ENCODE peak calls at places on chromosomes 3 and 15, in six cellular contexts. One of them, this sample, is unnamed.

GRCh38 chr3:153673853-153674252 is 447.3 kb upstream of the ARHGEF26 start:
- ATAC-seq in activated T-cell treated with anti-CD3 and anti-CD28 coated beads, Interleukin-2, amount 50 U/mL, for 72 hours: peak
- ATAC-seq in activated CD8-positive, alpha-beta memory T cell treated with anti-CD3 and anti-CD28 coated beads, Interleukin-2, amount 10 ng/mL, durations not matched to agents 7 days and 5 days: peak
- ATAC-seq in left lung: no peak
- ATAC-seq in activated naive CD8-positive, alpha-beta T cell treated with anti-CD3 and anti-CD28 coated beads, Interleukin-2, amount 10 ng/mL, durations not matched to agents 7 days and 5 days: no peak
- ATAC-seq in effector memory CD8-positive, alpha-beta T cell: no peak
- ATAC-seq in this sample: peak

GRCh38 chr3:5690490-5690889 is 503.0 kb downstream of the EDEM1 start:
- ATAC-seq in activated T-cell treated with anti-CD3 and anti-CD28 coated beads, Interleukin-2, amount 50 U/mL, for 72 hours: no peak
- ATAC-seq in activated CD8-positive, alpha-beta memory T cell treated with anti-CD3 and anti-CD28 coated beads, Interleukin-2, amount 10 ng/mL, durations not matched to agents 7 days and 5 days: no peak
- ATAC-seq in left lung: no peak
- ATAC-seq in activated naive CD8-positive, alpha-beta T cell treated with anti-CD3 and anti-CD28 coated beads, Interleukin-2, amount 10 ng/mL, durations not matched to agents 7 days and 5 days: no peak
- ATAC-seq in effector memory CD8-positive, alpha-beta T cell: no peak
- ATAC-seq in this sample: no peak

GRCh38 chr15:81843226-81843625 is 202.6 kb downstream of the MEX3B start:
- ATAC-seq in activated T-cell treated with anti-CD3 and anti-CD28 coated beads, Interleukin-2, amount 50 U/mL, for 72 hours: no peak
- ATAC-seq in activated CD8-positive, alpha-beta memory T cell treated with anti-CD3 and anti-CD28 coated beads, Interleukin-2, amount 10 ng/mL, durations not matched to agents 7 days and 5 days: no peak
- ATAC-seq in left lung: no peak
- ATAC-seq in activated naive CD8-positive, alpha-beta T cell treated with anti-CD3 and anti-CD28 coated beads, Interleukin-2, amount 10 ng/mL, durations not matched to agents 7 days and 5 days: no peak
- ATAC-seq in effector memory CD8-positive, alpha-beta T cell: no peak
- ATAC-seq in this sample: no peak

GRCh38 chr3:167728176-167728575 is 6.5 kb downstream of the PDCD10 start:
- ATAC-seq in activated T-cell treated with anti-CD3 and anti-CD28 coated beads, Interleukin-2, amount 50 U/mL, for 72 hours: no peak
- ATAC-seq in activated CD8-positive, alpha-beta memory T cell treated with anti-CD3 and anti-CD28 coated beads, Interleukin-2, amount 10 ng/mL, durations not matched to agents 7 days and 5 days: no peak
- ATAC-seq in left lung: peak
- ATAC-seq in activated naive CD8-positive, alpha-beta T cell treated with anti-CD3 and anti-CD28 coated beads, Interleukin-2, amount 10 ng/mL, durations not matched to agents 7 days and 5 days: no peak
- ATAC-seq in effector memory CD8-positive, alpha-beta T cell: no peak
- ATAC-seq in this sample: no peak

GRCh38 chr15:35912196-35912595 is 366.2 kb upstream of the DPH6 start:
- ATAC-seq in activated T-cell treated with anti-CD3 and anti-CD28 coated beads, Interleukin-2, amount 50 U/mL, for 72 hours: no peak
- ATAC-seq in activated CD8-positive, alpha-beta memory T cell treated with anti-CD3 and anti-CD28 coated beads, Interleukin-2, amount 10 ng/mL, durations not matched to agents 7 days and 5 days: no peak
- ATAC-seq in left lung: no peak
- ATAC-seq in activated naive CD8-positive, alpha-beta T cell treated with anti-CD3 and anti-CD28 coated beads, Interleukin-2, amount 10 ng/mL, durations not matched to agents 7 days and 5 days: no peak
- ATAC-seq in effector memory CD8-positive, alpha-beta T cell: no peak
- ATAC-seq in this sample: no peak

GRCh38 chr3:188198760-188199327 is 44.9 kb downstream of the LPP start:
- ATAC-seq in activated T-cell treated with anti-CD3 and anti-CD28 coated beads, Interleukin-2, amount 50 U/mL, for 72 hours: no peak
- ATAC-seq in activated CD8-positive, alpha-beta memory T cell treated with anti-CD3 and anti-CD28 coated beads, Interleukin-2, amount 10 ng/mL, durations not matched to agents 7 days and 5 days: no peak
- ATAC-seq in left lung: no peak
- ATAC-seq in activated naive CD8-positive, alpha-beta T cell treated with anti-CD3 and anti-CD28 coated beads, Interleukin-2, amount 10 ng/mL, durations not matched to agents 7 days and 5 days: no peak
- ATAC-seq in effector memory CD8-positive, alpha-beta T cell: no peak
- ATAC-seq in this sample: no peak

GRCh38 chr3:113002033-113002432 is 11.2 kb downstream of the GTPBP8 start:
- ATAC-seq in activated T-cell treated with anti-CD3 and anti-CD28 coated beads, Interleukin-2, amount 50 U/mL, for 72 hours: no peak
- ATAC-seq in activated CD8-positive, alpha-beta memory T cell treated with anti-CD3 and anti-CD28 coated beads, Interleukin-2, amount 10 ng/mL, durations not matched to agents 7 days and 5 days: no peak
- ATAC-seq in left lung: no peak
- ATAC-seq in activated naive CD8-positive, alpha-beta T cell treated with anti-CD3 and anti-CD28 coated beads, Interleukin-2, amount 10 ng/mL, durations not matched to agents 7 days and 5 days: no peak
- ATAC-seq in effector memory CD8-positive, alpha-beta T cell: no peak
- ATAC-seq in this sample: no peak

GRCh38 chr3:121690777-121691405 is 30.2 kb upstream of the HCLS1 start:
- ATAC-seq in activated T-cell treated with anti-CD3 and anti-CD28 coated beads, Interleukin-2, amount 50 U/mL, for 72 hours: peak
- ATAC-seq in activated CD8-positive, alpha-beta memory T cell treated with anti-CD3 and anti-CD28 coated beads, Interleukin-2, amount 10 ng/mL, durations not matched to agents 7 days and 5 days: peak
- ATAC-seq in left lung: no peak
- ATAC-seq in activated naive CD8-positive, alpha-beta T cell treated with anti-CD3 and anti-CD28 coated beads, Interleukin-2, amount 10 ng/mL, durations not matched to agents 7 days and 5 days: peak
- ATAC-seq in effector memory CD8-positive, alpha-beta T cell: no peak
- ATAC-seq in this sample: peak

GRCh38 chr15:95996494-95996893 is 334.0 kb upstream of the NR2F2 start:
- ATAC-seq in activated T-cell treated with anti-CD3 and anti-CD28 coated beads, Interleukin-2, amount 50 U/mL, for 72 hours: peak
- ATAC-seq in activated CD8-positive, alpha-beta memory T cell treated with anti-CD3 and anti-CD28 coated beads, Interleukin-2, amount 10 ng/mL, durations not matched to agents 7 days and 5 days: no peak
- ATAC-seq in left lung: no peak
- ATAC-seq in activated naive CD8-positive, alpha-beta T cell treated with anti-CD3 and anti-CD28 coated beads, Interleukin-2, amount 10 ng/mL, durations not matched to agents 7 days and 5 days: peak
- ATAC-seq in effector memory CD8-positive, alpha-beta T cell: no peak
- ATAC-seq in this sample: no peak

GRCh38 chr3:12886106-12886679 is 44.8 kb upstream of the RPL32 start:
- ATAC-seq in activated T-cell treated with anti-CD3 and anti-CD28 coated beads, Interleukin-2, amount 50 U/mL, for 72 hours: peak
- ATAC-seq in activated CD8-positive, alpha-beta memory T cell treated with anti-CD3 and anti-CD28 coated beads, Interleukin-2, amount 10 ng/mL, durations not matched to agents 7 days and 5 days: peak
- ATAC-seq in left lung: no peak
- ATAC-seq in activated naive CD8-positive, alpha-beta T cell treated with anti-CD3 and anti-CD28 coated beads, Interleukin-2, amount 10 ng/mL, durations not matched to agents 7 days and 5 days: peak
- ATAC-seq in effector memory CD8-positive, alpha-beta T cell: peak
- ATAC-seq in this sample: no peak

GRCh38 chr3:12829886-12830784 is 11.2 kb downstream of the RPL32 start:
- ATAC-seq in activated T-cell treated with anti-CD3 and anti-CD28 coated beads, Interleukin-2, amount 50 U/mL, for 72 hours: peak
- ATAC-seq in activated CD8-positive, alpha-beta memory T cell treated with anti-CD3 and anti-CD28 coated beads, Interleukin-2, amount 10 ng/mL, durations not matched to agents 7 days and 5 days: no peak
- ATAC-seq in left lung: no peak
- ATAC-seq in activated naive CD8-positive, alpha-beta T cell treated with anti-CD3 and anti-CD28 coated beads, Interleukin-2, amount 10 ng/mL, durations not matched to agents 7 days and 5 days: no peak
- ATAC-seq in effector memory CD8-positive, alpha-beta T cell: no peak
- ATAC-seq in this sample: peak

GRCh38 chr3:13178107-13178506 is 104.9 kb upstream of the IQSEC1 start:
- ATAC-seq in activated T-cell treated with anti-CD3 and anti-CD28 coated beads, Interleukin-2, amount 50 U/mL, for 72 hours: no peak
- ATAC-seq in activated CD8-positive, alpha-beta memory T cell treated with anti-CD3 and anti-CD28 coated beads, Interleukin-2, amount 10 ng/mL, durations not matched to agents 7 days and 5 days: no peak
- ATAC-seq in left lung: no peak
- ATAC-seq in activated naive CD8-positive, alpha-beta T cell treated with anti-CD3 and anti-CD28 coated beads, Interleukin-2, amount 10 ng/mL, durations not matched to agents 7 days and 5 days: no peak
- ATAC-seq in effector memory CD8-positive, alpha-beta T cell: no peak
- ATAC-seq in this sample: no peak